ENCODE peak calls at places on chromosomes 11 and 22, in four cellular contexts. J is stomach, Q is tibial artery, G is GM06990. P is an unnamed sample.

GRCh38 chr11:15711311-15711710 is 596.6 kb downstream of the INSC start:
- DNase-seq in J (no peak), G (no peak), Q (no peak), P (no peak)

GRCh38 chr11:47004595-47005033 is 68.1 kb downstream of the CSTPP1 start:
- DNase-seq in Q (peak; percentile 81), J (peak; percentile 81), G (no peak), P (no peak)

GRCh38 chr11:1161410-1162152 is 3.8 kb downstream of the MUC5AC start:
- DNase-seq in G (no peak), Q (no peak), J (peak; percentile 27), P (no peak)

GRCh38 chr11:14136561-14136960 is 174.0 kb downstream of the SPON1 start:
- DNase-seq in J (no peak), Q (no peak), G (no peak), P (no peak)

GRCh38 chr22:19401483-19401882 is 30.1 kb downstream of the HIRA start:
- DNase-seq in Q (no peak), G (no peak), J (no peak), P (no peak)

GRCh38 chr11:123185326-123185725 is 9.7 kb downstream of the CLMP start:
- DNase-seq in Q (no peak), G (no peak), J (no peak), P (no peak)

GRCh38 chr11:65505434-65506315 is 6.8 kb downstream of the MALAT1 start:
- DNase-seq in Q (no peak), J (no peak), G (no peak), P (no peak)

GRCh38 chr22:25388866-25389540 is 169.6 kb downstream of the CRYBB2 start:
- DNase-seq in G (no peak), Q (no peak), J (no peak), P (no peak)

GRCh38 chr11:26698224-26698623 is 23.6 kb downstream of the SLC5A12 start:
- DNase-seq in G (no peak), J (no peak), Q (no peak), P (no peak)

GRCh38 chr22:39943366-39943765 is 16.8 kb upstream of the TMA7B start:
- DNase-seq in Q (no peak), G (no peak), J (no peak), P (no peak)
- TF ChIP-seq CTCF in Q (no peak), G (peak; percentile 35), J (no peak), P (peak; percentile 31)

GRCh38 chr11:2921742-2922493 is 7.3 kb downstream of the PHLDA2 start:
- DNase-seq in J (no peak), Q (no peak), G (no peak), P (no peak)

GRCh38 chr11:2922635-2923034 is 6.6 kb downstream of the PHLDA2 start:
- DNase-seq in J (no peak), G (no peak), Q (no peak), P (no peak)

GRCh38 chr11:2924381-2924780 is 4.8 kb downstream of the PHLDA2 start:
- DNase-seq in J (peak; percentile 77), Q (no peak), G (no peak), P (no peak)

GRCh38 chr11:2924821-2925675 is 4.2 kb downstream of the PHLDA2 start:
- DNase-seq in J (no peak), G (no peak), Q (no peak), P (no peak)

DNA sequence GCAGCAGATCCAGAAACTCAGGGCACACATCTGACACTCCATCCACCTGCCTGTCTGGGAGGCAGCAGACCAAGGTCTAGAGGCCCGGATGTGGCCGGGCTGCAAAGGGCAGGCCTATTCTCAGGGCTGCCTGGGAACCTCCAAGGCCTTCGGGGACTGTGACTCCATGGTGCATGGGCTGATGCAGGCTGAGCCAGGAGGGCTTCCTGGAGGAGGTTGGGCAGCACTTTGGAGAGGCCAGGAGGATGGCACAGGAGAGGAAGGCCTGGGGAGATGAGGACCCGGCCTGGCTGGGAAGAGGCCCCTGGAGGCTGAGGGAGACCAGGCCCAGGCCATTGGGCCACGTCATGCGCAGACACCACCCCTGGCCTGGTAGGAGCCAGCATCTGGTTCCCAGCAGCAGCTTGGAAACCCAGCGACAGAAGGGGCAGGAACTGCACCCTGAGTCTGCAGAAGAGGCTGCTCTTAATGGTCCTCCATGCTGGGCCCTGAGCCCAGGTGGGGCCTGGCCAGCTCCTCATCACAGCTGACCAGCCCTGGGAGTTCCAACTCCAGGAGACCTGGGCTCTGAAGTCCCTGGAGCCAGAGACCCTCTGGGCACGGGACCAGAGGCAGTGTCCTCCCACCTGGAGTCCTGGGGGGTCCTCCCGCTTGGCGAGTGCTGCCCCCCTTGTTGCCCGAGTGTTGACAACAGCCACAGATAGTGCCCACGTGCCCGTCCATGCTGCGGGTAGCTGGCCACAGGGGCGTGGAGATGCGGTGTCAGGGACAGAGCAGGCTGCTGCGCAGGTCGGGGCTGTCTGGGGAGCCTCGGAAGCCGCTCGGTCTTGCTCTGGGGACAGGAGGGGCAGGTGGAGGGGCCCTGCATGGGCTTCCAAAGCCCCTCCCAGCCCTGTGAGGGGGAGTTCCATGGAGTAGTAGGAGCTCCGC is 5.5 kb downstream of the PHLDA2 start:
- DNase-seq in Q (no peak), J (no peak), G (no peak), P (no peak)
- H3K4me3 ChIP-seq in Q (no peak overlapping the region), J (no peak overlapping the region), G (no peak overlapping the region), P (no peak overlapping the region)

DNA sequence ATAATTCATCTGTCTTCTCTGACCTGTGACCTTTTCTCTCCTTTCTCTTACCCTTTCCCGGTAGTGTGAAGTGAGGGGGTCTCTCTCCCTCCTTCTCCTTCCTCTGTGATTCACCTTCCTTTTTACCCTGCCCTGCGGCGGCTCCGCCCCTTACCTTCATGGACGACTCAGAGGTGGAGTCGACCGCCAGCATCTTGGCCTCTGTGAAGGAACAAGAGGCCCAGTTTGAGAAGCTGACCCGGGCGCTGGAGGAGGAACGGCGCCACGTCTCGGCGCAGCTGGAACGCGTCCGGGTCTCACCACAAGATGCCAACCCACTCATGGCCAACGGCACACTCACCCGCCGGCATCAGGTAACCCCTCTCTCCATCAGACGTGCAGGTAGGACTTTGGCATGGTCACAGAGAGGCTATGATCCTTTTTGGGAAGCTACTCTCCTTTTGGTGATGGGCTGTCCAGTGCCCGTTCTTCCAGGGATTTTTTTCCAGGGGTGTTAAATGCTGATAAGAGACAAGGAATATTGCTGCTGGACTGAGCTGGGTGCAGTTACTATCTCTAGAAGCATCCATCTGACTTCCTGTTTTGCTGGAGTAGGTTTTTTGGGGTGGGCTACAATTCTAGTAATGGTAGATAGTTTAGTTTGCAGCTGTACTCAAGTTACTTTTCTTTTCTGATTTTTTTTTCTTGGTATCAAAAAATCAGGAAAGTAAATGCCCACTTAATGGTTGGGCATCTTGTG is 29.9 kb downstream of the CTNND1 start:
- DNase-seq in J (no peak), Q (no peak), G (no peak), P (no peak)
- TF ChIP-seq CTCF in J (no peak), Q (no peak), G (no peak), P (no peak)

GRCh38 chr11:67468509-67468834 is 579 bp downstream of the TMEM134 start:
- DNase-seq in G (no peak), Q (no peak), J (no peak), P (no peak)
- H3K4me3 ChIP-seq in G (peak overlapping the region; percentile 88), Q (peak overlapping the region; percentile 68), J (peak overlapping the region; percentile 84), P (peak overlapping the region; percentile 79)

P was measured in GM12864.